ENCODE peak calls at places on chromosome 4, in four cellular contexts. A, J, Z and I are unnamed samples. For H3K27me3 and H3K36me3, the result is how much of the 10 kb centered on the place peaks cover.

GRCh38 chr4:124334119-124334518 is 378.4 kb downstream of the ANKRD50 start:
- DNase-seq in A (no peak), J (peak), Z (no peak), I (peak)

GRCh38 chr4:172546782-172547181 is 621.8 kb upstream of the GALNT7 start:
- DNase-seq in A (no peak), J (no peak), Z (no peak), I (no peak)

GRCh38 chr4:151983854-151984253 is 223.0 kb upstream of the GATB start:
- DNase-seq in A (no peak), J (no peak), Z (no peak), I (no peak)

GRCh38 chr4:34170941-34171340 is 2073.4 kb downstream of the ARAP2 start:
- DNase-seq in A (no peak), J (no peak), Z (no peak), I (no peak)

GRCh38 chr4:48215977-48216376 is 53.7 kb downstream of the TEC start:
- DNase-seq in A (no peak), J (no peak), Z (no peak), I (no peak)

GRCh38 chr4:109303141-109303499 is 662 bp upstream of the COL25A1 start:
- DNase-seq in A (peak), J (no peak), Z (no peak), I (peak)

GRCh38 chr4:182810103-182810605 is 107.0 kb downstream of the DCTD start:
- DNase-seq in A (no peak), J (no peak), Z (no peak), I (no peak)

GRCh38 chr4:87326460-87326859 is 3.8 kb upstream of the HSD17B13 start:
- DNase-seq in A (no peak), J (no peak), Z (no peak), I (no peak)

GRCh38 chr4:178306565-178306964 is 864.3 kb upstream of the AGA start:
- DNase-seq in A (no peak), J (no peak), Z (no peak), I (no peak)

GRCh38 chr4:169175035-169175434 is 95.7 kb downstream of the SH3RF1 start:
- DNase-seq in A (no peak), J (no peak), Z (no peak), I (no peak)

GRCh38 chr4:137703225-137703624 is 170.9 kb upstream of the PCDH18 start:
- DNase-seq in A (no peak), J (no peak), Z (no peak), I (no peak)

GRCh38 chr4:162115323-162115722 is 48.5 kb downstream of the FSTL5 start:
- DNase-seq in A (no peak), J (no peak), Z (no peak), I (no peak)

GRCh38 chr4:90078440-90078839 is 48.8 kb upstream of the CCSER1 start:
- DNase-seq in A (no peak), J (no peak), Z (no peak), I (no peak)

GRCh38 chr4:71186566-71187398 is 152.0 kb upstream of the SLC4A4 start:
- DNase-seq in A (peak), J (no peak), Z (peak), I (peak)

GRCh38 chr4:183097251-183098079 is 1.6 kb upstream of the WWC2 start:
- DNase-seq in A (peak), J (peak), Z (peak), I (no peak)

GRCh38 chr4:98728433-98728832 is 70.0 kb upstream of the TSPAN5 start:
- DNase-seq in A (no peak), J (no peak), Z (no peak), I (no peak)

GRCh38 chr4:61520688-61521160 is 320.6 kb downstream of the ADGRL3 start:
- DNase-seq in A (no peak), J (no peak), Z (no peak), I (peak)

GRCh38 chr4:183966371-183966770 is 61.3 kb downstream of the STOX2 start:
- DNase-seq in A (no peak), J (no peak), Z (no peak), I (no peak)

GRCh38 chr4:124055896-124056295 is 656.6 kb downstream of the ANKRD50 start:
- DNase-seq in A (no peak), J (no peak), Z (no peak), I (no peak)

GRCh38 chr4:102390438-102390837 is 45.2 kb upstream of the SLC39A8 start:
- DNase-seq in A (no peak), J (no peak), Z (no peak), I (no peak)

GRCh38 chr4:152115794-152116193 is 355.0 kb upstream of the GATB start:
- DNase-seq in A (no peak), J (no peak), Z (no peak), I (peak)

GRCh38 chr4:8754634-8755589 is 116.7 kb downstream of the HMX1 start:
- DNase-seq in A (no peak), J (no peak), Z (no peak), I (no peak)

GRCh38 chr4:184826315-184827266 is 823 bp upstream of the ACSL1 start:
- DNase-seq in A (no peak), J (no peak), Z (peak), I (peak)

GRCh38 chr4:112145326-112145819 is at the start of gene FAM241A:
- DNase-seq in A (peak), J (peak), Z (peak), I (peak)

GRCh38 chr4:94439606-94440005 is 12.1 kb upstream of the PDLIM5 start:
- DNase-seq in A (no peak), J (no peak), Z (no peak), I (no peak)

GRCh38 chr4:111798840-111799239 is 346.4 kb upstream of the FAM241A start:
- DNase-seq in A (no peak), J (no peak), Z (no peak), I (no peak)

GRCh38 chr4:112411781-112412281 is 104.1 kb downstream of the NEUROG2 start:
- DNase-seq in A (no peak), J (no peak), Z (no peak), I (no peak)

GRCh38 chr4:3681191-3681590 is 85.0 kb upstream of the ADRA2C start:
- DNase-seq in A (no peak), J (no peak), Z (no peak), I (no peak)

GRCh38 chr4:3680656-3681055 is 85.5 kb upstream of the ADRA2C start:
- DNase-seq in A (no peak), J (no peak), Z (no peak), I (no peak)

GRCh38 chr4:3677671-3678070 is 88.5 kb upstream of the ADRA2C start:
- DNase-seq in A (no peak), J (no peak), Z (no peak), I (no peak)

GRCh38 chr4:3679851-3680311 is 86.3 kb upstream of the ADRA2C start:
- DNase-seq in A (no peak), J (no peak), Z (no peak), I (no peak)

DNA sequence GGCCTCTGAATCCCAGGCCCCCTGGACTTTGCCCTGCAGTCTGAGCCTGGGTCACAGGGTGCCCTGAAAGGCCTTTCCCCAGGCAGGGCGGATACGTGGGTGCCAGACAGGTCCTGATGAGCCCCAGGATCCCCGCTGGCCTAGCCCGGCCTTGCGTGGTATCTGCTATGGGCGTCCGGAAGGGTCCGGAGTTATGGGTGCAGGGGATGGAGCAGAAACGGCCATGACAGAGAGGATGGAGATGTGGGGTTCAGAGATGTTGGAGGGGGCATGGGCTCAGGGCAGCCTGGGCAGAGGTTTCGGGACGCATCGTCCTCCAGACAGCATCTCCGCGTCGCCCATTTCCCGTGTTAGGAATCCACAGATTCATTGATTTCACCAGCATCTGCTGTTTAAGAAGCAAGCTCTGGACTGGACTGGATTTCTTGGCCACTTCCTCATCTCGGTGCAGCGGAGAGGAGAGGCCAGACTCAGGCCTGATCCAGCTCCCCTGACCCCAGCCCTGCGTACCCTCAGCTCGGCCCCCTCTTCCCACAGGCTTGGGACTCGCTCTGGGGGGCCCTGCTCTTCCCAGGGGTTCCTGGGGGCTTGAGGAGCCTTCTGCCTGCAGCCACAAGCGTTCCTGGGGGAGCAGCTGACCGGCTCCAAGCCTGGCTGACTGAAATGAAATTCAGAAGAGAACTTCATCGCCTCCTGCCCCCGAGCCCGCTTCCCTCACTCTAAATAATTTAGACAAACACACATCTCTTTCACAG is 86.9 kb upstream of the ADRA2C start:
- DNase-seq in A (no peak), J (no peak), Z (no peak), I (no peak)
- H3K27me3 ChIP-seq in A (under half), J (under half), Z (under half), I (under half)

DNA sequence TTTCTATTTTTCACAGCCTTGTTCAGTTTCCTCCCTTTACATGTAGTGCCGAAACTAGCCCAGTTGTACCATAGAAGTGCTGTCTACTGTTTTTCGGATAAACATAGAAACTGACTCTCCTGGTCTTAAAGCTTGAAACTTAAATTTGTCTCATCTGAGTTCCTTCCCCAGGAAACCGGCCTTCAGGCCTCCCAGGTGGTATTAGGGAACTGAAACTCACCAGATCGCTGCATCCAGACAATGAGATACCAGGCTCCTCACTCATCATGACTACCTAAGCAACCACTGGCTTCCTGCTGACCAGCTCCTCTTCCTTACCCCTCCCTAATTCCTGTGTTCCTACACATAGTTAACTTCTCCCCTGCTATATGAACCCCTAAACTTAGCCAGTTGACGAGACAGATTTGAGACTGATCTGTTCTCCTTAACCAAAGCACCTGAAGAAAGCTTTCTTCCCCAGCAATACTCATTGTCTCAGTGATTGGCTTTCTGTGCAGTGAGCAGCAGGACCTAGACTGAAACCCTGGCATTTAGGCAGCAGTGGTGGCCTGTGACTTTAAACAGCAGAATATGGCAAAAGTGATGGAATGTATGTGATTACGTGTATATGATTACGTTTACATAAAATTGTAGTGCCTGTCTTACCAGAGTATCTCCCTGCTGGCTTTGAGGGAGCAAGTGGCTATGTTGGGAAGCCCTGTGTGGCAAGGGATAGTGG is 959.1 kb upstream of the LCORL start:
- DNase-seq in A (no peak), J (no peak), Z (no peak), I (no peak)
- H3K27ac ChIP-seq in A (no peak), J (no peak), Z (no peak), I (no peak)

GRCh38 chr4:453267-453666 is 45.7 kb downstream of the ZNF721 start:
- DNase-seq in A (no peak), J (no peak), Z (no peak), I (no peak)
- H3K36me3 ChIP-seq in A (under half), J (half or more), Z (half or more), I (under half)

GRCh38 chr4:105563352-105563751 is 10.9 kb downstream of the ARHGEF38 start:
- DNase-seq in A (no peak), J (no peak), Z (no peak), I (no peak)
- H3K27me3 ChIP-seq in A (under half), J (under half), Z (under half), I (under half)

DNA sequence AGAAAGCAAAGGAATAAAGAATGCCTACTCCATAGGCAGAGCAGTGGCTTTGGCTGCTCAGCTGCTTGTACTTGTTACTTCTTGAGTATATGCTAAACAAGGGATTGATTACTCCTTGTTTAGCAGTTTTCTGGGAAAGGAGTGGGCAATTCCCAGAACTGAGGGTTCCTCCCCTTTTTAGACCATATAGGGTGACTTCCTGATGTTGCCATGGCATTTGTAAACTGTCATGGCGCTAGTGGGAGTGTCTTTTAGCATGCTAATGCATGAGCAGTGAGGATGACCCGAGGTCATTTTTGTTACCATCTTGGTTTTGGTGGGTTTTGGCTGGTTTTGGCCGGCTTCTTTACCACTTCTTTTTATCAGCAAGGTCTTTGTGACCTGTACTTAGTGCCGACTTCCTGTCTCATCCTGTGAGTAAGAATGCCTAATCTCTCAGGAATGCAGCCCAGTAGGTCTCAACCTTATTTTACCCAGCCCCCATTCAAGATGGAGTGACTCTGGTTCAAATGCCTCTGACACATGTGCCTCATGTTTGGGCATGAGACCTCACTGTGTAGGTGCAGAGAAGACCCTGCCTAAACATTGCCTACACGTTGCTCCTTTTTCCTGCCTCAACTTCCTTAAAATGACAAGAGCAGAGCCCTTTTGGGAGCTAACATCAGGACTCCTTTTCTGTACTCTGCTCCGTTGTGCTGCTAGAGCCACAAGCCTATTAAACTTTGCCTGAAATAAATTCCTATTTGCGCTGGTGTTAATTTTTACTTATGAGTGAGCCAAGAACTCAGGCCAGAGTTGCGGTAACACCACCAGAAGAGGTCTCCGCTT is 21.0 kb upstream of the UBA6 start:
- DNase-seq in A (no peak), J (no peak), Z (no peak), I (no peak)
- H3K27ac ChIP-seq in A (no peak), J (no peak), Z (no peak), I (no peak)

DNA sequence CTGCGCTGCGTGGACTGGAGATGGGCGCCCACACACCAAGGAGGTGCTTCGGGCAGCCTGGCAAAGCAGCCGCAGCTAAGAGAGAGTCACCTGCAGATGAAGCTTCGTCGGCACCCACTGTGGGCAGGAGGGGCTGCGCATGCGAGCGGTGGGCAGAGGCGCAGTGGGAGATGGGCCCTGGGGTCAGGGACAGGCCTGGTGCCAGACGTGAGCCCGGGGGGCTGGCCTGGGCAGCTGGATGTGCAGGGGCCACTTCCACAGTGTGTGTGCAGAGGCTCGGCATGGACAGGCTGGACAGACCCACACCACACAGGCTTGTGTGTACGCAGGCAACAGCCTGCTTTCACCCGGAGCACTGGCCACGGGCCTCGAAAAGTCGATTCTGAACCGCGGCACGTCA is 18.6 kb downstream of the CTBP1 start:
- DNase-seq in A (no peak), J (no peak), Z (no peak), I (no peak)
- H3K36me3 ChIP-seq in A (under half), J (half or more), Z (under half), I (under half)

DNA sequence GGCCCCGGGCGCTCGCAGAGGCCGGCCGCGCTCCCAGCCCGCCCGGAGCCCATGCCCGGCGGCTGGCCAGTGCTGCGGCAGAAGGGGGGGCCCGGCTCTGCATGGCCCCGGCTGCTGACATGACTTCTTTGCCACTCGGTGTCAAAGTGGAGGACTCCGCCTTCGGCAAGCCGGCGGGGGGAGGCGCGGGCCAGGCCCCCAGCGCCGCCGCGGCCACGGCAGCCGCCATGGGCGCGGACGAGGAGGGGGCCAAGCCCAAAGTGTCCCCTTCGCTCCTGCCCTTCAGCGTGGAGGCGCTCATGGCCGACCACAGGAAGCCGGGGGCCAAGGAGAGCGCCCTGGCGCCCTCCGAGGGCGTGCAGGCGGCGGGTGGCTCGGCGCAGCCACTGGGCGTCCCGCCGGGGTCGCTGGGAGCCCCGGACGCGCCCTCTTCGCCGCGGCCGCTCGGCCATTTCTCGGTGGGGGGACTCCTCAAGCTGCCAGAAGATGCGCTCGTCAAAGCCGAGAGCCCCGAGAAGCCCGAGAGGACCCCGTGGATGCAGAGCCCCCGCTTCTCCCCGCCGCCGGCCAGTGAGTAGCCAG is 425 bp downstream of the MSX1 start:
- DNase-seq in A (no peak), J (no peak), Z (no peak), I (no peak)
- H3K27me3 ChIP-seq in A (under half), J (half or more), Z (half or more), I (half or more)

GRCh38 chr4:40515398-40516293 is 114.0 kb downstream of the RBM47 start:
- DNase-seq in A (no peak), J (no peak), Z (peak), I (peak)
- H3K27ac ChIP-seq in A (no peak), J (no peak), Z (peak), I (peak)

DNA sequence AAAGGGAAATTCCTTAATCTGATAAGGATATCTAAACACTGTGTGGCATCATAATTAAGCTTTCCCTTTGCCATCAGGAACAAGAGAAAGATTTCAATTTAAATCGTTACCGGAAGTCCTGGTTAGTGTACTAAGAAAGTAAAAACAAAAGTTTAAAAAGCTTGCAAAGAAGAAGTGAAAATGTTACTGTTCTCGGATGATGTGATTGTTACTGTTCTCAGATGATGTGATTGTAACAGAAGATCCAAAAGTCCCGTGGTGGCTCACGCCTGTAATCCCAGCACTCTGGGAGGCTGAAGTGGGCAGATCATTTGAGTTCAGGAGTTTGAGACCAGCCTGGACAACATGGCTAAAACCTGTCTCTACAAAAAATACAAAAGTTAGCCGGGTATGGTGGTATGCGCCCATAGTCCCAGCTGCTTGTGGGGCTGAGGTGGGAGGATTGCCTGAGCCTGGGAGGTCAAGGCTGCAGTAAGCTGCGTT is 62.5 kb downstream of the RGS12 start:
- DNase-seq in A (no peak), J (no peak), Z (no peak), I (no peak)
- H3K36me3 ChIP-seq in A (under half), J (under half), Z (under half), I (under half)